ENCODE peak calls at places on chromosomes 1 and 21, in seven cellular contexts. F is AG08395, C is ACHN, N is substantia nigra, H is osteocyte, G is fibroblast of pulmonary artery, O is AG08396. L is an unnamed sample.
A peak's percentile ranks its signal among the peaks of the same experiment; 100 is the strongest.

GRCh38 chr1:68788762-68789161 is 291.9 kb upstream of the DEPDC1 start:
- DNase-seq in H (no peak), O (no peak), C (no peak), G (no peak), F (no peak), N (no peak), L (no peak)

GRCh38 chr21:42595281-42596187 is 57.9 kb upstream of the PDE9A start:
- DNase-seq in O (no peak), C (no peak), F (no peak), H (no peak), G (no peak), N (no peak), L (no peak)

GRCh38 chr1:169486281-169486904 is 649 bp upstream of the SLC19A2 start:
- DNase-seq in H (no peak), N (no peak), C (peak; percentile 35), F (peak; percentile 43), O (peak; percentile 36), G (peak; percentile 66), L (peak; percentile 22)

GRCh38 chr1:178093958-178094751 is at the start of gene RASAL2:
- DNase-seq in C (peak; percentile 82), F (peak; percentile 65), G (peak; percentile 60), O (peak; percentile 86), H (peak; percentile 93), N (peak; percentile 4), L (no peak)

GRCh38 chr1:54599211-54599823 is 24.0 kb downstream of the FAM151A start:
- DNase-seq in N (no peak), C (no peak), F (no peak), H (no peak), O (no peak), G (no peak), L (no peak)

GRCh38 chr1:107273515-107273914 is 132.7 kb downstream of the NTNG1 start:
- DNase-seq in H (no peak), G (no peak), C (peak; percentile 4), F (no peak), O (no peak), N (no peak), L (no peak)

GRCh38 chr1:240768979-240769378 is 157.0 kb upstream of the GREM2 start:
- DNase-seq in F (no peak), O (no peak), H (no peak), G (no peak), N (no peak), C (no peak), L (no peak)

GRCh38 chr21:28826569-28826968 is 166.1 kb downstream of the LTN1 start:
- DNase-seq in G (no peak), H (no peak), O (no peak), F (no peak), C (no peak), N (no peak), L (no peak)

GRCh38 chr1:116139592-116140134 is 28.5 kb downstream of the MAB21L3 start:
- DNase-seq in F (no peak), N (no peak), H (peak; percentile 71), G (no peak), O (no peak), C (no peak), L (no peak)

GRCh38 chr1:180252638-180253536 is 22.8 kb downstream of the LHX4 start:
- DNase-seq in H (no peak), G (peak; percentile 78), F (peak; percentile 66), C (peak; percentile 76), O (peak; percentile 79), N (no peak), L (no peak)

GRCh38 chr1:161013591-161014513 is 7.1 kb downstream of the F11R start:
- DNase-seq in G (peak; percentile 97), H (no peak), C (peak; percentile 78), O (peak; percentile 54), F (peak; percentile 67), N (no peak), L (no peak)

GRCh38 chr1:150574260-150575071 is 4.9 kb downstream of the MCL1 start:
- DNase-seq in O (no peak), N (no peak), C (peak; percentile 11), H (no peak), F (no peak), G (peak; percentile 64), L (no peak)

GRCh38 chr1:150141452-150141851 is 8.3 kb upstream of the PLEKHO1 start:
- DNase-seq in C (no peak), G (no peak), H (no peak), F (no peak), N (no peak), O (no peak), L (no peak)

GRCh38 chr1:4367230-4367629 is 287.2 kb upstream of the AJAP1 start:
- DNase-seq in O (no peak), F (no peak), N (no peak), H (no peak), C (no peak), G (no peak), L (no peak)

GRCh38 chr1:157497987-157498781 is 54.1 kb downstream of the FCRL5 start:
- DNase-seq in F (no peak), H (no peak), O (no peak), N (no peak), C (no peak), G (no peak), L (no peak)

GRCh38 chr1:217982711-217983405 is 302.2 kb upstream of the RRP15 start:
- DNase-seq in H (no peak), G (no peak), N (no peak), F (no peak), C (no peak), O (no peak), L (no peak)

GRCh38 chr1:58067082-58067481 is 479.4 kb downstream of the OMA1 start:
- DNase-seq in F (no peak), O (no peak), C (no peak), N (no peak), G (no peak), H (no peak), L (no peak)

GRCh38 chr1:206000641-206001339 is 2.4 kb downstream of the RAB7B start:
- DNase-seq in F (peak; percentile 21), N (no peak), G (no peak), C (no peak), O (no peak), H (no peak), L (no peak)